ENCODE peak calls at places on chromosomes 2 and 18, in four cellular contexts. One of them, this sample, is unnamed.

GRCh38 chr18:9839806-9840205 is 46.0 kb upstream of the TXNDC2 start:
- DNase-seq in HepG2: no peak
- DNase-seq in H1: no peak
- DNase-seq in K562: no peak
- DNase-seq in this sample: no peak

GRCh38 chr18:13379062-13379800 is 160.7 kb downstream of the LDLRAD4 start:
- DNase-seq in HepG2: no peak
- DNase-seq in H1: no peak
- DNase-seq in K562: no peak
- DNase-seq in this sample: no peak

GRCh38 chr2:107663632-107664031 is 163.1 kb upstream of the RGPD4 start:
- DNase-seq in HepG2: no peak
- DNase-seq in H1: no peak
- DNase-seq in K562: no peak
- DNase-seq in this sample: no peak

GRCh38 chr2:64212801-64213321 is 68.6 kb upstream of the PELI1 start:
- DNase-seq in HepG2: no peak
- DNase-seq in H1: no peak
- DNase-seq in K562: no peak
- DNase-seq in this sample: no peak

GRCh38 chr2:223469270-223470057 is 132.7 kb downstream of the SCG2 start:
- DNase-seq in HepG2: no peak
- DNase-seq in H1: no peak
- DNase-seq in K562: no peak
- DNase-seq in this sample: no peak

GRCh38 chr2:53473236-53473635 is 294.4 kb upstream of the CHAC2 start:
- DNase-seq in HepG2: peak
- DNase-seq in H1: no peak
- DNase-seq in K562: no peak
- DNase-seq in this sample: no peak

GRCh38 chr2:218008060-218009040 is 5.6 kb upstream of the TNS1 start:
- DNase-seq in HepG2: no peak
- DNase-seq in H1: no peak
- DNase-seq in K562: no peak
- DNase-seq in this sample: no peak

GRCh38 chr18:60987963-60988362 is 345.3 kb upstream of the CDH20 start:
- DNase-seq in HepG2: no peak
- DNase-seq in H1: no peak
- DNase-seq in K562: no peak
- DNase-seq in this sample: no peak

GRCh38 chr2:31813016-31813415 is 197.8 kb downstream of the MEMO1 start:
- DNase-seq in HepG2: no peak
- DNase-seq in H1: no peak
- DNase-seq in K562: no peak
- DNase-seq in this sample: no peak

GRCh38 chr2:240718896-240719490 is 27.3 kb downstream of the AQP12A start:
- DNase-seq in HepG2: no peak
- DNase-seq in H1: no peak
- DNase-seq in K562: no peak
- DNase-seq in this sample: no peak

GRCh38 chr2:172361360-172361759 is 66.0 kb upstream of the ITGA6 start:
- DNase-seq in HepG2: no peak
- DNase-seq in H1: no peak
- DNase-seq in K562: no peak
- DNase-seq in this sample: no peak

GRCh38 chr2:239814136-239814916 is 210.8 kb downstream of the NDUFA10 start:
- DNase-seq in HepG2: no peak
- DNase-seq in H1: no peak
- DNase-seq in K562: peak
- DNase-seq in this sample: no peak

GRCh38 chr2:16950436-16950835 is 284.8 kb upstream of the CYRIA start:
- DNase-seq in HepG2: no peak
- DNase-seq in H1: no peak
- DNase-seq in K562: no peak
- DNase-seq in this sample: no peak

GRCh38 chr2:163610817-163611556 is 124.8 kb downstream of the FIGN start:
- DNase-seq in HepG2: peak
- DNase-seq in H1: peak
- DNase-seq in K562: no peak
- DNase-seq in this sample: peak

GRCh38 chr2:61011649-61012048 is 5.9 kb upstream of the PEX13 start:
- DNase-seq in HepG2: no peak
- DNase-seq in H1: no peak
- DNase-seq in K562: no peak
- DNase-seq in this sample: no peak

GRCh38 chr2:127106457-127106997 is 427 bp downstream of the BIN1 start:
- DNase-seq in HepG2: no peak
- DNase-seq in H1: peak
- DNase-seq in K562: no peak
- DNase-seq in this sample: no peak

GRCh38 chr2:25917832-25918231 is 39.5 kb upstream of the ASXL2 start:
- DNase-seq in HepG2: no peak
- DNase-seq in H1: no peak
- DNase-seq in K562: no peak
- DNase-seq in this sample: no peak

GRCh38 chr2:25920786-25921390 is 42.6 kb upstream of the ASXL2 start:
- DNase-seq in HepG2: no peak
- DNase-seq in H1: no peak
- DNase-seq in K562: no peak
- DNase-seq in this sample: no peak

GRCh38 chr2:25920326-25920725 is 42.0 kb upstream of the ASXL2 start:
- DNase-seq in HepG2: no peak
- DNase-seq in H1: no peak
- DNase-seq in K562: no peak
- DNase-seq in this sample: no peak
- TF ChIP-seq ZNF274 in HepG2: no peak
- TF ChIP-seq ZNF274 in H1: no peak
- TF ChIP-seq ZNF274 in K562: no peak
- TF ChIP-seq ZNF274 in this sample: no peak

GRCh38 chr2:201248288-201248844 is 12.0 kb upstream of the CASP8 start:
- DNase-seq in HepG2: no peak
- DNase-seq in H1: peak
- DNase-seq in K562: no peak
- DNase-seq in this sample: no peak
- H3K27ac ChIP-seq in HepG2: no peak
- H3K27ac ChIP-seq in H1: no peak
- H3K27ac ChIP-seq in K562: no peak
- H3K27ac ChIP-seq in this sample: no peak

GRCh38 chr2:234163510-234163909 is 113.0 kb downstream of the SPP2 start:
- DNase-seq in HepG2: no peak
- DNase-seq in H1: no peak
- DNase-seq in K562: no peak
- DNase-seq in this sample: no peak

GRCh38 chr2:234166521-234166920 is 116.0 kb downstream of the SPP2 start:
- DNase-seq in HepG2: no peak
- DNase-seq in H1: no peak
- DNase-seq in K562: no peak
- DNase-seq in this sample: no peak

GRCh38 chr2:234165421-234165820 is 114.9 kb downstream of the SPP2 start:
- DNase-seq in HepG2: no peak
- DNase-seq in H1: no peak
- DNase-seq in K562: no peak
- DNase-seq in this sample: no peak

GRCh38 chr2:234162876-234163275 is 112.4 kb downstream of the SPP2 start:
- DNase-seq in HepG2: no peak
- DNase-seq in H1: no peak
- DNase-seq in K562: no peak
- DNase-seq in this sample: no peak

GRCh38 chr2:234164499-234165409 is 114.3 kb downstream of the SPP2 start:
- DNase-seq in HepG2: no peak
- DNase-seq in H1: no peak
- DNase-seq in K562: no peak
- DNase-seq in this sample: no peak
- TF ChIP-seq ZNF274 in HepG2: no peak
- TF ChIP-seq ZNF274 in H1: no peak
- TF ChIP-seq ZNF274 in K562: no peak
- TF ChIP-seq ZNF274 in this sample: no peak

GRCh38 chr18:79934311-79935097 is 16.9 kb downstream of the SLC66A2 start:
- DNase-seq in HepG2: peak
- DNase-seq in H1: peak
- DNase-seq in K562: no peak
- DNase-seq in this sample: no peak
- H3K27ac ChIP-seq in HepG2: peak
- H3K27ac ChIP-seq in H1: no peak
- H3K27ac ChIP-seq in K562: no peak
- H3K27ac ChIP-seq in this sample: no peak

GRCh38 chr2:190603374-190603773 is 45.5 kb upstream of the NAB1 start:
- DNase-seq in HepG2: no peak
- DNase-seq in H1: no peak
- DNase-seq in K562: no peak
- DNase-seq in this sample: no peak
- TF ChIP-seq ZNF274 in HepG2: no peak
- TF ChIP-seq ZNF274 in H1: no peak
- TF ChIP-seq ZNF274 in K562: no peak
- TF ChIP-seq ZNF274 in this sample: no peak

GRCh38 chr18:44536619-44537018 is 144.1 kb upstream of the SETBP1 start:
- DNase-seq in HepG2: no peak
- DNase-seq in H1: no peak
- DNase-seq in K562: no peak
- DNase-seq in this sample: no peak
- H3K27ac ChIP-seq in HepG2: no peak
- H3K27ac ChIP-seq in H1: no peak
- H3K27ac ChIP-seq in K562: no peak
- H3K27ac ChIP-seq in this sample: no peak

GRCh38 chr2:100972452-100972851 is 29.6 kb upstream of the RPL31 start:
- DNase-seq in HepG2: no peak
- DNase-seq in H1: no peak
- DNase-seq in K562: no peak
- DNase-seq in this sample: no peak
- TF ChIP-seq ZNF274 in HepG2: no peak
- TF ChIP-seq ZNF274 in H1: no peak
- TF ChIP-seq ZNF274 in K562: no peak
- TF ChIP-seq ZNF274 in this sample: no peak

This sample was measured in HCT116.